ENCODE peak calls at places on chromosomes 12 and 14, in six cellular contexts. One of them, this sample, is unnamed.

GRCh38 chr12:123949118-123949774 is 23.4 kb downstream of the CCDC92 start:
- DNase-seq in left ventricle myocardium inferior: no peak
- DNase-seq in IMR-90: no peak
- DNase-seq in stomach: no peak
- DNase-seq in SK-N-SH: no peak
- DNase-seq in upper lobe of right lung: no peak
- DNase-seq in this sample: no peak

GRCh38 chr12:19186722-19187661 is 57.5 kb downstream of the PLEKHA5 start:
- DNase-seq in stomach: no peak
- DNase-seq in left ventricle myocardium inferior: no peak
- DNase-seq in upper lobe of right lung: no peak
- DNase-seq in SK-N-SH: peak
- DNase-seq in IMR-90: peak
- DNase-seq in this sample: peak

GRCh38 chr12:15706010-15706676 is 83.0 kb downstream of the EPS8 start:
- DNase-seq in stomach: peak
- DNase-seq in upper lobe of right lung: no peak
- DNase-seq in SK-N-SH: no peak
- DNase-seq in left ventricle myocardium inferior: no peak
- DNase-seq in IMR-90: no peak
- DNase-seq in this sample: no peak

GRCh38 chr12:26629864-26630263 is 203.1 kb downstream of the ITPR2 start:
- DNase-seq in stomach: no peak
- DNase-seq in upper lobe of right lung: no peak
- DNase-seq in SK-N-SH: no peak
- DNase-seq in IMR-90: peak
- DNase-seq in left ventricle myocardium inferior: no peak
- DNase-seq in this sample: peak

GRCh38 chr14:104559043-104559768 is 20.4 kb upstream of the C14orf180 start:
- DNase-seq in upper lobe of right lung: no peak
- DNase-seq in left ventricle myocardium inferior: peak
- DNase-seq in IMR-90: no peak
- DNase-seq in stomach: no peak
- DNase-seq in SK-N-SH: no peak
- DNase-seq in this sample: no peak

GRCh38 chr14:102527255-102528232 is 18.0 kb upstream of the ANKRD9 start:
- DNase-seq in IMR-90: no peak
- DNase-seq in stomach: peak
- DNase-seq in SK-N-SH: no peak
- DNase-seq in upper lobe of right lung: peak
- DNase-seq in left ventricle myocardium inferior: no peak
- DNase-seq in this sample: no peak

GRCh38 chr12:21264232-21264631 is 70.5 kb downstream of the SLCO1A2 start:
- DNase-seq in IMR-90: no peak
- DNase-seq in left ventricle myocardium inferior: no peak
- DNase-seq in stomach: no peak
- DNase-seq in SK-N-SH: no peak
- DNase-seq in upper lobe of right lung: no peak
- DNase-seq in this sample: no peak

GRCh38 chr12:107014050-107014449 is 27.1 kb upstream of the MTERF2 start:
- DNase-seq in upper lobe of right lung: no peak
- DNase-seq in IMR-90: no peak
- DNase-seq in stomach: peak
- DNase-seq in SK-N-SH: no peak
- DNase-seq in left ventricle myocardium inferior: no peak
- DNase-seq in this sample: no peak

GRCh38 chr12:31325524-31325875 is 450 bp downstream of the SINHCAF start:
- DNase-seq in IMR-90: no peak
- DNase-seq in SK-N-SH: no peak
- DNase-seq in stomach: peak
- DNase-seq in left ventricle myocardium inferior: no peak
- DNase-seq in upper lobe of right lung: no peak
- DNase-seq in this sample: no peak

GRCh38 chr12:48779869-48780268 is 9.0 kb downstream of the ADCY6 start:
- DNase-seq in upper lobe of right lung: no peak
- DNase-seq in SK-N-SH: no peak
- DNase-seq in IMR-90: peak
- DNase-seq in stomach: no peak
- DNase-seq in left ventricle myocardium inferior: peak
- DNase-seq in this sample: peak

GRCh38 chr12:2523881-2524561 is 270.7 kb upstream of the FKBP4 start:
- DNase-seq in SK-N-SH: no peak
- DNase-seq in IMR-90: no peak
- DNase-seq in left ventricle myocardium inferior: no peak
- DNase-seq in stomach: no peak
- DNase-seq in upper lobe of right lung: peak
- DNase-seq in this sample: no peak

GRCh38 chr12:109378579-109378978 is 30.9 kb downstream of the MYO1H start:
- DNase-seq in stomach: no peak
- DNase-seq in upper lobe of right lung: no peak
- DNase-seq in left ventricle myocardium inferior: no peak
- DNase-seq in IMR-90: no peak
- DNase-seq in SK-N-SH: no peak
- DNase-seq in this sample: no peak

GRCh38 chr14:74257078-74257987 is 18.1 kb downstream of the VSX2 start:
- DNase-seq in IMR-90: peak
- DNase-seq in stomach: peak
- DNase-seq in SK-N-SH: peak
- DNase-seq in left ventricle myocardium inferior: peak
- DNase-seq in upper lobe of right lung: peak
- DNase-seq in this sample: peak

GRCh38 chr12:8037046-8037663 is 4.6 kb downstream of the FOXJ2 start:
- DNase-seq in IMR-90: no peak
- DNase-seq in stomach: no peak
- DNase-seq in upper lobe of right lung: no peak
- DNase-seq in left ventricle myocardium inferior: no peak
- DNase-seq in SK-N-SH: no peak
- DNase-seq in this sample: no peak

GRCh38 chr12:26125451-26126339 is 858 bp upstream of the BHLHE41 start:
- DNase-seq in stomach: peak
- DNase-seq in SK-N-SH: peak
- DNase-seq in upper lobe of right lung: peak
- DNase-seq in left ventricle myocardium inferior: peak
- DNase-seq in IMR-90: peak
- DNase-seq in this sample: peak

GRCh38 chr12:106681210-106681609 is 93.3 kb upstream of the RIC8B start:
- DNase-seq in IMR-90: no peak
- DNase-seq in upper lobe of right lung: no peak
- DNase-seq in stomach: no peak
- DNase-seq in left ventricle myocardium inferior: no peak
- DNase-seq in SK-N-SH: no peak
- DNase-seq in this sample: no peak

GRCh38 chr14:92693998-92694780 is 54.2 kb downstream of the LGMN start:
- DNase-seq in SK-N-SH: no peak
- DNase-seq in stomach: no peak
- DNase-seq in upper lobe of right lung: peak
- DNase-seq in IMR-90: no peak
- DNase-seq in left ventricle myocardium inferior: no peak
- DNase-seq in this sample: peak

GRCh38 chr12:53219956-53220856 is 11.8 kb downstream of the RARG start:
- DNase-seq in SK-N-SH: peak
- DNase-seq in stomach: peak
- DNase-seq in upper lobe of right lung: peak
- DNase-seq in left ventricle myocardium inferior: peak
- DNase-seq in IMR-90: peak
- DNase-seq in this sample: peak

GRCh38 chr12:88057994-88058718 is 29.0 kb upstream of the C12orf50 start:
- DNase-seq in upper lobe of right lung: no peak
- DNase-seq in left ventricle myocardium inferior: peak
- DNase-seq in IMR-90: peak
- DNase-seq in stomach: no peak
- DNase-seq in SK-N-SH: no peak
- DNase-seq in this sample: peak

DNA sequence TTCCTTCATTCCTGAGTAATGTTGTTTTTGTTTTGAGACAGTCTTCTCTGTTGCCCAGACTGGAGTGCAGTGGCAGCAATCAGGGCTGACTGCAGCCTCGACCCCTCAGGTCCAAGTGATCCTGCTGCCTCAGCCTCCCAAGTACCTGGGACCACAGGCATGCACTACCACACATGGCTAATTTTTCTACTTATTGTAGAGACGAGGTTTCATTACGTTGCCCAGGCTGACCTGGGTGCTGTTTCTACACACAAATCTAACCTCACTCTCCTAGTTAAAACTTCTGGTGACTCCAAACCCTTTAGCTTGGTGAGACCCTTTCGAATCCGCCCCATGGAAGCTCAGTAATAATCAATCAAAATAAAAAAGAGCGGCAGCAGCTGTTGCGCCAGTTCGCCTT is 1.3 kb downstream of the TMEM116 start:
- DNase-seq in left ventricle myocardium inferior: no peak
- DNase-seq in SK-N-SH: no peak
- DNase-seq in stomach: no peak
- DNase-seq in upper lobe of right lung: no peak
- DNase-seq in IMR-90: no peak
- DNase-seq in this sample: no peak
- H3K27ac ChIP-seq in left ventricle myocardium inferior: peak
- H3K27ac ChIP-seq in SK-N-SH: no peak
- H3K27ac ChIP-seq in stomach: no peak
- H3K27ac ChIP-seq in upper lobe of right lung: peak
- H3K27ac ChIP-seq in IMR-90: no peak
- H3K27ac ChIP-seq in this sample: peak

GRCh38 chr14:54783660-54784015 is 119.0 kb downstream of the GCH1 start:
- DNase-seq in upper lobe of right lung: no peak
- DNase-seq in stomach: no peak
- DNase-seq in SK-N-SH: no peak
- DNase-seq in IMR-90: no peak
- DNase-seq in left ventricle myocardium inferior: no peak
- DNase-seq in this sample: no peak

GRCh38 chr14:54785111-54785777 is 117.4 kb downstream of the GCH1 start:
- DNase-seq in upper lobe of right lung: no peak
- DNase-seq in left ventricle myocardium inferior: peak
- DNase-seq in IMR-90: no peak
- DNase-seq in SK-N-SH: peak
- DNase-seq in stomach: no peak
- DNase-seq in this sample: no peak

GRCh38 chr14:54784060-54784459 is 118.6 kb downstream of the GCH1 start:
- DNase-seq in left ventricle myocardium inferior: peak
- DNase-seq in stomach: no peak
- DNase-seq in IMR-90: no peak
- DNase-seq in upper lobe of right lung: no peak
- DNase-seq in SK-N-SH: no peak
- DNase-seq in this sample: peak

GRCh38 chr14:54785778-54786160 is 116.9 kb downstream of the GCH1 start:
- DNase-seq in left ventricle myocardium inferior: no peak
- DNase-seq in upper lobe of right lung: no peak
- DNase-seq in stomach: no peak
- DNase-seq in SK-N-SH: no peak
- DNase-seq in IMR-90: no peak
- DNase-seq in this sample: no peak

DNA sequence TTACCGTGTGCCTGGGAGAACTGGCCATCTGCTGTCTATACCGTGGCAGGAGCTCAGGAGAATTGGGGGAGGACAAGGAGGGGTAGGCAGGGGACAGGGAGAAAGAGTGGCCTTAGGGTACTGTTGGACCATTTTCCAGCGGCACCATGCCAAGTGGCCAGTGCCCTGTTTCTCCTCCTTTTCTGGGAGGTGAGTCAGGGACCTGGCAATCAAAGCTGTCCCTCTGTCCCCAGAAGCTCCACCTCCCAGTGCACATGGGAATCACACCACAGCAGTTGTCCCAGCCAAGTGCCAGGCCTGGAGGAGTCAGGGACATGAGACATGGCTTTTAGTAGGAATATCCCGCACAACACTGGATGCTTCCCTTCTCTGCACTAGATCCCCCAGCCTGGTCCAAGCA is 118.0 kb downstream of the GCH1 start:
- DNase-seq in upper lobe of right lung: no peak
- DNase-seq in SK-N-SH: peak
- DNase-seq in IMR-90: no peak
- DNase-seq in left ventricle myocardium inferior: peak
- DNase-seq in stomach: no peak
- DNase-seq in this sample: no peak
- H3K27ac ChIP-seq in upper lobe of right lung: no peak
- H3K27ac ChIP-seq in SK-N-SH: no peak
- H3K27ac ChIP-seq in IMR-90: no peak
- H3K27ac ChIP-seq in left ventricle myocardium inferior: peak
- H3K27ac ChIP-seq in stomach: no peak
- H3K27ac ChIP-seq in this sample: no peak

GRCh38 chr12:69570545-69571399 is 14.5 kb upstream of the CCT2 start:
- DNase-seq in SK-N-SH: peak
- DNase-seq in left ventricle myocardium inferior: no peak
- DNase-seq in upper lobe of right lung: no peak
- DNase-seq in stomach: peak
- DNase-seq in IMR-90: peak
- DNase-seq in this sample: peak
- H3K27ac ChIP-seq in SK-N-SH: peak
- H3K27ac ChIP-seq in left ventricle myocardium inferior: no peak
- H3K27ac ChIP-seq in upper lobe of right lung: no peak
- H3K27ac ChIP-seq in stomach: no peak
- H3K27ac ChIP-seq in IMR-90: no peak
- H3K27ac ChIP-seq in this sample: no peak

GRCh38 chr12:45336762-45337596 is 121.1 kb downstream of the ANO6 start:
- DNase-seq in left ventricle myocardium inferior: no peak
- DNase-seq in upper lobe of right lung: no peak
- DNase-seq in IMR-90: peak
- DNase-seq in SK-N-SH: no peak
- DNase-seq in stomach: no peak
- DNase-seq in this sample: no peak
- H3K27ac ChIP-seq in left ventricle myocardium inferior: peak
- H3K27ac ChIP-seq in upper lobe of right lung: no peak
- H3K27ac ChIP-seq in IMR-90: peak
- H3K27ac ChIP-seq in SK-N-SH: peak
- H3K27ac ChIP-seq in stomach: no peak
- H3K27ac ChIP-seq in this sample: peak

GRCh38 chr14:98185036-98185435 is 1087.0 kb downstream of the BCL11B start:
- DNase-seq in upper lobe of right lung: no peak
- DNase-seq in SK-N-SH: no peak
- DNase-seq in left ventricle myocardium inferior: no peak
- DNase-seq in IMR-90: no peak
- DNase-seq in stomach: no peak
- DNase-seq in this sample: no peak
- H3K27ac ChIP-seq in upper lobe of right lung: no peak
- H3K27ac ChIP-seq in SK-N-SH: no peak
- H3K27ac ChIP-seq in left ventricle myocardium inferior: no peak
- H3K27ac ChIP-seq in IMR-90: no peak
- H3K27ac ChIP-seq in stomach: no peak
- H3K27ac ChIP-seq in this sample: no peak